ENCODE peak calls at places on chromosomes 3 and 15, in four cellular contexts. B, N, P and T are unnamed samples.

GRCh38 chr3:49998326-49998725 is 58.4 kb downstream of the RBM6 start:
- DNase-seq in B (no peak), N (no peak), P (no peak), T (peak; percentile 59)

GRCh38 chr3:40523781-40524180 is 979 bp upstream of the ZNF621 start:
- DNase-seq in B (no peak), N (no peak), P (no peak), T (peak; percentile 9)

GRCh38 chr15:57820119-57820518 is 113.6 kb downstream of the POLR2M start:
- DNase-seq in B (no peak), N (no peak), P (no peak), T (no peak)

GRCh38 chr15:55574096-55574495 is 14.0 kb downstream of the PYGO1 start:
- DNase-seq in B (no peak), N (no peak), P (no peak), T (no peak)

GRCh38 chr15:85649372-85649771 is 145.4 kb downstream of the KLHL25 start:
- DNase-seq in B (no peak), N (no peak), P (no peak), T (peak; percentile 95)

GRCh38 chr15:43550527-43551363 is 33.3 kb downstream of the MAP1A start:
- DNase-seq in B (no peak), N (no peak), P (no peak), T (no peak)

GRCh38 chr3:5699313-5699712 is 511.8 kb downstream of the EDEM1 start:
- DNase-seq in B (no peak), N (no peak), P (no peak), T (no peak)

GRCh38 chr3:4738737-4739274 is 240.4 kb upstream of the BHLHE40 start:
- DNase-seq in B (no peak), N (no peak), P (no peak), T (peak; percentile 37)

GRCh38 chr3:19822805-19823204 is 111.2 kb downstream of the EFHB start:
- DNase-seq in B (no peak), N (no peak), P (no peak), T (no peak)

GRCh38 chr15:31866248-31866647 is 164.1 kb upstream of the CHRNA7 start:
- DNase-seq in B (no peak), N (no peak), P (no peak), T (no peak)

GRCh38 chr3:23810342-23811116 is 4.8 kb downstream of the UBE2E1 start:
- DNase-seq in B (peak; percentile 49), N (peak; percentile 79), P (peak; percentile 84), T (peak; percentile 48)

GRCh38 chr3:125057186-125057850 is 1.5 kb upstream of the HEG1 start:
- DNase-seq in B (no peak), N (no peak), P (no peak), T (peak; percentile 87)

GRCh38 chr15:22950211-22950990 is 29.8 kb downstream of the CYFIP1 start:
- DNase-seq in B (no peak), N (no peak), P (no peak), T (peak; percentile 39)

GRCh38 chr15:100140527-100141303 is 201.1 kb downstream of the ADAMTS17 start:
- DNase-seq in B (no peak), N (no peak), P (no peak), T (no peak)

GRCh38 chr15:40367038-40367672 is 9.1 kb downstream of the DISP2 start:
- DNase-seq in B (no peak), N (no peak), P (no peak), T (no peak)

GRCh38 chr3:113304102-113304501 is 92.7 kb downstream of the BOC start:
- DNase-seq in B (no peak), N (no peak), P (no peak), T (no peak)

GRCh38 chr15:84747423-84748273 is 744 bp upstream of the ZNF592 start:
- DNase-seq in B (peak; percentile 62), N (peak; percentile 82), P (peak; percentile 89), T (peak; percentile 82)

GRCh38 chr3:15204005-15204404 is 2.0 kb upstream of the CAPN7 start:
- DNase-seq in B (no peak), N (no peak), P (no peak), T (peak; percentile 41)

GRCh38 chr3:46017720-46018119 is 9.6 kb downstream of the XCR1 start:
- DNase-seq in B (no peak), N (no peak), P (peak; percentile 13), T (peak; percentile 60)

GRCh38 chr3:45547764-45548683 is 46.5 kb upstream of the LIMD1 start:
- DNase-seq in B (no peak), N (no peak), P (no peak), T (no peak)

GRCh38 chr3:189941679-189942078 is 179.0 kb downstream of the P3H2 start:
- DNase-seq in B (no peak), N (no peak), P (no peak), T (no peak)

GRCh38 chr15:78997981-78998499 is 53.2 kb upstream of the CTSH start:
- DNase-seq in B (no peak), N (no peak), P (no peak), T (no peak)

GRCh38 chr3:141412936-141413354 is 44.6 kb downstream of the ZBTB38 start:
- DNase-seq in B (no peak), N (no peak), P (no peak), T (peak; percentile 82)

GRCh38 chr3:190644766-190645165 is 130.9 kb downstream of the IL1RAP start:
- DNase-seq in B (no peak), N (no peak), P (no peak), T (peak; percentile 34)

GRCh38 chr3:16179771-16180736 is 5.6 kb downstream of the GALNT15 start:
- DNase-seq in B (no peak), N (no peak), P (no peak), T (peak; percentile 23)

GRCh38 chr15:92889390-92890113 is 10.6 kb upstream of the CHD2 start:
- DNase-seq in B (no peak), N (no peak), P (no peak), T (no peak)

GRCh38 chr3:153038779-153039178 is 123.2 kb upstream of the RAP2B start:
- DNase-seq in B (no peak), N (no peak), P (no peak), T (no peak)

GRCh38 chr15:80923668-80924067 is 66.0 kb downstream of the MESD start:
- DNase-seq in B (no peak), N (no peak), P (no peak), T (no peak)

GRCh38 chr3:185983495-185984141 is 45.8 kb upstream of the TRA2B start:
- DNase-seq in B (peak; percentile 82), N (peak; percentile 83), P (peak; percentile 90), T (peak; percentile 61)

GRCh38 chr3:194686816-194687637 is 1.3 kb downstream of the FAM43A start:
- DNase-seq in B (peak; percentile 70), N (peak; percentile 71), P (peak; percentile 74), T (peak; percentile 71)

GRCh38 chr3:188152660-188153497 is 1.1 kb upstream of the LPP start:
- DNase-seq in B (peak; percentile 21), N (peak; percentile 77), P (peak; percentile 61), T (peak; percentile 83)

GRCh38 chr3:52896613-52897012 is 735 bp downstream of the STIMATE start:
- DNase-seq in B (no peak), N (peak; percentile 67), P (no peak), T (no peak)

GRCh38 chr3:184361932-184362667 is 590 bp downstream of the POLR2H start:
- DNase-seq in B (no peak), N (peak; percentile 79), P (peak; percentile 70), T (no peak)

DNA sequence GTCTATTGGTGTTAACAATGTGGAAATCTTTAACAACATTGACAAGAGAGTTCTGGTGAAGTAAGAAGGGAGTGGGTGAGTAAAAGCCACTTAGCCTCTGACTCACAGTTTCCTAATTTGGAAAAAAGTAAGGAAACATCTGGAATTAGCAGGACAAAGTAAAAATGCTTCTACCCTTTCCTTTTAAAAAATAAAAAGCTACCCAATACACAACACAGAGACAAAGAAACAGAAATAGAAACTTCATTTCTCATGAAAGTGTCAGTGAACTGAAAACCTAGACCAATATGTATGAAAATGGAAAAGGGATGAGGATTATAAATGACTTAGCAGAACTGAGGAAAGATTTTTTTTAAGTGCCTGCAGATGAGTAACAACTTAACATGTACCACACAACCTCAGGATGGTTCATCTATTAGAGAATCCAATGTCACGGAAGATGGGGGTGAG is 65.4 kb downstream of the SSR3 start:
- DNase-seq in B (no peak), N (no peak), P (no peak), T (peak; percentile 79)
- H3K27ac ChIP-seq in B (no peak overlapping the region), N (no peak overlapping the region), P (no peak overlapping the region), T (no peak overlapping the region)

GRCh38 chr3:106837616-106838015 is 539.6 kb upstream of the CCDC54 start:
- DNase-seq in B (no peak), N (no peak), P (no peak), T (no peak)

GRCh38 chr3:106840319-106840718 is 536.9 kb upstream of the CCDC54 start:
- DNase-seq in B (no peak), N (no peak), P (no peak), T (no peak)

GRCh38 chr3:106839576-106840280 is 537.5 kb upstream of the CCDC54 start:
- DNase-seq in B (no peak), N (no peak), P (no peak), T (no peak)

GRCh38 chr3:106842151-106842550 is 535.1 kb upstream of the CCDC54 start:
- DNase-seq in B (no peak), N (no peak), P (no peak), T (no peak)

GRCh38 chr3:106836906-106837305 is 540.3 kb upstream of the CCDC54 start:
- DNase-seq in B (no peak), N (no peak), P (no peak), T (no peak)
- H2BK12ac ChIP-seq in B (no peak overlapping the region), N (no peak overlapping the region), P (peak overlapping the region; percentile 89), T (no peak overlapping the region)

GRCh38 chr3:76039431-76039830 is 254.1 kb upstream of the ZNF717 start:
- DNase-seq in B (no peak), N (no peak), P (no peak), T (peak; percentile 48)

GRCh38 chr3:76040946-76041345 is 255.6 kb upstream of the ZNF717 start:
- DNase-seq in B (no peak), N (no peak), P (no peak), T (no peak)

GRCh38 chr3:76047368-76047767 is 262.0 kb upstream of the ZNF717 start:
- DNase-seq in B (no peak), N (no peak), P (no peak), T (no peak)

GRCh38 chr3:76044601-76045600 is 259.6 kb upstream of the ZNF717 start:
- DNase-seq in B (peak; percentile 29), N (no peak), P (peak; percentile 74), T (peak; percentile 62)

DNA sequence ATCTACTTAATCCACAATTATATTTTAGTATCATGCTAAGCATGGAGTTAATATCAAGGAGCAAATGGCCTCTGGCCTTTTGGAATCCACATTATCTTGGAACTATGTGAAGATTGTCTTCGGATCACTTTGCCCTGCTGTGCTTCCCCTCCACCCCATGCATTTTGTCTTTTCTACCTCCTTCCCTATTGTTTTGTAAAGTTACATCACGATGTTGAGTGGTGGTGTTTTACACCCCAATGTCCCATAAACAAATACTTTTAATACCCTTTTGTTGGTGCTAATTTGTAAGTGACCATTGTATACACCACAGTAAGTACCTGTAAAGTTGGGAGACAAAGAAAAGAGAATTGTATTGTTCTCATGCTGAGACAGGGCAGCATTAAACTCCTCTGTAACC is 258.4 kb upstream of the ZNF717 start:
- DNase-seq in B (no peak), N (peak; percentile 54), P (no peak), T (no peak)
- H2BK15ac ChIP-seq in B (no peak overlapping the region), N (no peak overlapping the region), P (no peak overlapping the region), T (no peak overlapping the region)

DNA sequence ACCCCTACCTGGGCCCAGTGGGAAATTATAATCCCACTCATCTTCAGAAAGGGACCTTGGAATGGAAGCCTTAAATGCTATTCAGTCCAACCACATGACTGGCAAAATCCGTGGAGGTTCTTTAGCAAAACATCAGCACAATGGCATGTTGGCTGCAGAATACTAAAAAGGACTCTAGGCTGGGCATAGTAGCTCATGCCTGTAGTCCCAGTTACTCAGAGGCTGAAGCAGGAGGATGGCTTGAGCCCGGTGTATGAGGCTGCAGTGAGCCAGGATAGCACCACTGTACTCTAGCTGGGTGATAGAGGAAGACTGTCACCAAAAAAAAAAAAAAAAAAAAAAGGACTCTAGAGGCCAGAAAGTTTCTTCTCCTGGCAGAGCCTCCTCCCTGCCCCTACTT is 60.6 kb upstream of the RYK start:
- DNase-seq in B (no peak), N (no peak), P (no peak), T (no peak)
- H3K27ac ChIP-seq in B (no peak overlapping the region), N (no peak overlapping the region), P (no peak overlapping the region), T (peak overlapping the region; percentile 75)